ENCODE peak calls at places on chromosomes 3 and 15, in five cellular contexts. One of them, this sample, is unnamed.

GRCh38 chr15:32131803-32132202 is 101.5 kb downstream of the CHRNA7 start:
- DNase-seq in upper lobe of left lung: no peak
- DNase-seq in tibial artery: no peak
- DNase-seq in neural progenitor cell: no peak
- DNase-seq in heart left ventricle: no peak
- DNase-seq in this sample: no peak

GRCh38 chr15:58462547-58462946 is 30.8 kb downstream of the LIPC start:
- DNase-seq in tibial artery: no peak
- DNase-seq in heart left ventricle: no peak
- DNase-seq in upper lobe of left lung: no peak
- DNase-seq in neural progenitor cell: peak
- DNase-seq in this sample: no peak

GRCh38 chr3:112354642-112355333 is 21.8 kb downstream of the CD200 start:
- DNase-seq in neural progenitor cell: no peak
- DNase-seq in heart left ventricle: no peak
- DNase-seq in upper lobe of left lung: no peak
- DNase-seq in tibial artery: no peak
- DNase-seq in this sample: no peak

GRCh38 chr3:140384876-140385275 is 293.0 kb upstream of the TRIM42 start:
- DNase-seq in neural progenitor cell: no peak
- DNase-seq in upper lobe of left lung: no peak
- DNase-seq in tibial artery: no peak
- DNase-seq in heart left ventricle: no peak
- DNase-seq in this sample: no peak

GRCh38 chr3:150105886-150106612 is 135.4 kb upstream of the PFN2 start:
- DNase-seq in heart left ventricle: no peak
- DNase-seq in neural progenitor cell: no peak
- DNase-seq in upper lobe of left lung: no peak
- DNase-seq in tibial artery: no peak
- DNase-seq in this sample: no peak

GRCh38 chr3:4899654-4900236 is 79.5 kb upstream of the BHLHE40 start:
- DNase-seq in tibial artery: peak
- DNase-seq in upper lobe of left lung: no peak
- DNase-seq in neural progenitor cell: no peak
- DNase-seq in heart left ventricle: no peak
- DNase-seq in this sample: no peak

GRCh38 chr3:141385386-141386079 is 17.2 kb downstream of the ZBTB38 start:
- DNase-seq in tibial artery: no peak
- DNase-seq in upper lobe of left lung: no peak
- DNase-seq in neural progenitor cell: no peak
- DNase-seq in heart left ventricle: no peak
- DNase-seq in this sample: no peak

GRCh38 chr3:152317956-152318355 is 49.2 kb downstream of the MBNL1 start:
- DNase-seq in heart left ventricle: no peak
- DNase-seq in neural progenitor cell: no peak
- DNase-seq in tibial artery: no peak
- DNase-seq in upper lobe of left lung: no peak
- DNase-seq in this sample: no peak

GRCh38 chr3:172987268-172987667 is 153.8 kb downstream of the SPATA16 start:
- DNase-seq in heart left ventricle: no peak
- DNase-seq in neural progenitor cell: peak
- DNase-seq in upper lobe of left lung: no peak
- DNase-seq in tibial artery: no peak
- DNase-seq in this sample: no peak

GRCh38 chr15:39493393-39494067 is 87.3 kb upstream of the THBS1 start:
- DNase-seq in neural progenitor cell: no peak
- DNase-seq in tibial artery: no peak
- DNase-seq in heart left ventricle: no peak
- DNase-seq in upper lobe of left lung: no peak
- DNase-seq in this sample: no peak

GRCh38 chr3:29284578-29284977 is 3.7 kb downstream of the RBMS3 start:
- DNase-seq in neural progenitor cell: no peak
- DNase-seq in heart left ventricle: no peak
- DNase-seq in upper lobe of left lung: no peak
- DNase-seq in tibial artery: no peak
- DNase-seq in this sample: no peak

GRCh38 chr3:60269377-60269776 is 981.9 kb downstream of the FHIT start:
- DNase-seq in heart left ventricle: no peak
- DNase-seq in upper lobe of left lung: no peak
- DNase-seq in tibial artery: no peak
- DNase-seq in neural progenitor cell: no peak
- DNase-seq in this sample: no peak

GRCh38 chr3:79012530-79012913 is 755.3 kb downstream of the ROBO1 start:
- DNase-seq in upper lobe of left lung: no peak
- DNase-seq in neural progenitor cell: no peak
- DNase-seq in heart left ventricle: no peak
- DNase-seq in tibial artery: no peak
- DNase-seq in this sample: no peak

GRCh38 chr15:63818191-63818590 is 15.6 kb downstream of the HERC1 start:
- DNase-seq in neural progenitor cell: peak
- DNase-seq in upper lobe of left lung: no peak
- DNase-seq in heart left ventricle: no peak
- DNase-seq in tibial artery: no peak
- DNase-seq in this sample: no peak

GRCh38 chr3:190225186-190225692 is 97.0 kb downstream of the CLDN1 start:
- DNase-seq in heart left ventricle: no peak
- DNase-seq in neural progenitor cell: peak
- DNase-seq in upper lobe of left lung: no peak
- DNase-seq in tibial artery: no peak
- DNase-seq in this sample: peak

GRCh38 chr3:49017646-49017977 is 768 bp downstream of the DALRD3 start:
- DNase-seq in upper lobe of left lung: no peak
- DNase-seq in heart left ventricle: no peak
- DNase-seq in tibial artery: no peak
- DNase-seq in neural progenitor cell: no peak
- DNase-seq in this sample: no peak

GRCh38 chr3:149377408-149378111 is at the start of gene TM4SF1:
- DNase-seq in tibial artery: peak
- DNase-seq in heart left ventricle: peak
- DNase-seq in upper lobe of left lung: no peak
- DNase-seq in neural progenitor cell: no peak
- DNase-seq in this sample: no peak

GRCh38 chr15:29968099-29968892 is 114.5 kb upstream of the GOLGA8J start:
- DNase-seq in tibial artery: no peak
- DNase-seq in upper lobe of left lung: peak
- DNase-seq in heart left ventricle: no peak
- DNase-seq in neural progenitor cell: peak
- DNase-seq in this sample: peak

GRCh38 chr15:66744610-66745279 is 42.7 kb downstream of the SMAD6 start:
- DNase-seq in tibial artery: no peak
- DNase-seq in upper lobe of left lung: no peak
- DNase-seq in heart left ventricle: no peak
- DNase-seq in neural progenitor cell: no peak
- DNase-seq in this sample: no peak

GRCh38 chr15:73691398-73691797 is 7.2 kb downstream of the CD276 start:
- DNase-seq in upper lobe of left lung: no peak
- DNase-seq in heart left ventricle: peak
- DNase-seq in neural progenitor cell: peak
- DNase-seq in tibial artery: peak
- DNase-seq in this sample: no peak

GRCh38 chr3:147393261-147393964 is 12.9 kb downstream of the ZIC4 start:
- DNase-seq in upper lobe of left lung: peak
- DNase-seq in neural progenitor cell: peak
- DNase-seq in tibial artery: no peak
- DNase-seq in heart left ventricle: no peak
- DNase-seq in this sample: peak

GRCh38 chr15:35458176-35458856 is 87.6 kb downstream of the DPH6 start:
- DNase-seq in heart left ventricle: no peak
- DNase-seq in upper lobe of left lung: no peak
- DNase-seq in tibial artery: no peak
- DNase-seq in neural progenitor cell: no peak
- DNase-seq in this sample: no peak

GRCh38 chr3:115623414-115623868 is at the start of gene GAP43:
- DNase-seq in neural progenitor cell: peak
- DNase-seq in upper lobe of left lung: no peak
- DNase-seq in heart left ventricle: peak
- DNase-seq in tibial artery: peak
- DNase-seq in this sample: peak

GRCh38 chr15:100601158-100601557 is 826 bp downstream of the LINS1 start:
- DNase-seq in tibial artery: no peak
- DNase-seq in heart left ventricle: no peak
- DNase-seq in neural progenitor cell: peak
- DNase-seq in upper lobe of left lung: no peak
- DNase-seq in this sample: no peak

GRCh38 chr3:194876403-194877165 is 190.9 kb downstream of the FAM43A start:
- DNase-seq in neural progenitor cell: no peak
- DNase-seq in heart left ventricle: peak
- DNase-seq in tibial artery: no peak
- DNase-seq in upper lobe of left lung: peak
- DNase-seq in this sample: no peak

GRCh38 chr15:48566669-48567068 is 78.8 kb downstream of the FBN1 start:
- DNase-seq in heart left ventricle: no peak
- DNase-seq in tibial artery: no peak
- DNase-seq in neural progenitor cell: no peak
- DNase-seq in upper lobe of left lung: no peak
- DNase-seq in this sample: no peak

GRCh38 chr15:35092311-35092710 is 7.2 kb upstream of the NANOGP8 start:
- DNase-seq in neural progenitor cell: no peak
- DNase-seq in upper lobe of left lung: peak
- DNase-seq in tibial artery: no peak
- DNase-seq in heart left ventricle: no peak
- DNase-seq in this sample: no peak

GRCh38 chr3:96844204-96844514 is 29.8 kb downstream of the EPHA6 start:
- DNase-seq in heart left ventricle: no peak
- DNase-seq in neural progenitor cell: no peak
- DNase-seq in upper lobe of left lung: no peak
- DNase-seq in tibial artery: no peak
- DNase-seq in this sample: no peak

GRCh38 chr3:81216192-81216591 is 545.3 kb downstream of the GBE1 start:
- DNase-seq in tibial artery: no peak
- DNase-seq in neural progenitor cell: no peak
- DNase-seq in upper lobe of left lung: no peak
- DNase-seq in heart left ventricle: no peak
- DNase-seq in this sample: no peak

GRCh38 chr3:57992430-57993213 is 15.6 kb upstream of the FLNB start:
- DNase-seq in tibial artery: no peak
- DNase-seq in heart left ventricle: no peak
- DNase-seq in upper lobe of left lung: no peak
- DNase-seq in neural progenitor cell: no peak
- DNase-seq in this sample: no peak

GRCh38 chr3:36097180-36097579 is 283.1 kb upstream of the STAC start:
- DNase-seq in neural progenitor cell: no peak
- DNase-seq in heart left ventricle: no peak
- DNase-seq in upper lobe of left lung: no peak
- DNase-seq in tibial artery: no peak
- DNase-seq in this sample: peak

GRCh38 chr3:108488631-108489030 is 21.8 kb downstream of the MYH15 start:
- DNase-seq in tibial artery: no peak
- DNase-seq in neural progenitor cell: no peak
- DNase-seq in upper lobe of left lung: no peak
- DNase-seq in heart left ventricle: no peak
- DNase-seq in this sample: no peak

GRCh38 chr3:129599607-129600006 is 6.9 kb downstream of the PLXND1 start:
- DNase-seq in heart left ventricle: peak
- DNase-seq in upper lobe of left lung: peak
- DNase-seq in neural progenitor cell: peak
- DNase-seq in tibial artery: peak
- DNase-seq in this sample: no peak

GRCh38 chr3:36907911-36908646 is 36.8 kb downstream of the TRANK1 start:
- DNase-seq in heart left ventricle: peak
- DNase-seq in upper lobe of left lung: no peak
- DNase-seq in neural progenitor cell: no peak
- DNase-seq in tibial artery: peak
- DNase-seq in this sample: no peak

GRCh38 chr15:39131605-39132004 is 449.3 kb upstream of the THBS1 start:
- DNase-seq in heart left ventricle: no peak
- DNase-seq in neural progenitor cell: no peak
- DNase-seq in tibial artery: no peak
- DNase-seq in upper lobe of left lung: no peak
- DNase-seq in this sample: no peak

GRCh38 chr15:96416218-96416933 is 85.9 kb downstream of the NR2F2 start:
- DNase-seq in heart left ventricle: peak
- DNase-seq in tibial artery: no peak
- DNase-seq in upper lobe of left lung: peak
- DNase-seq in neural progenitor cell: peak
- DNase-seq in this sample: no peak
- H3K4me3 ChIP-seq in heart left ventricle: peak
- H3K4me3 ChIP-seq in tibial artery: peak
- H3K4me3 ChIP-seq in upper lobe of left lung: peak
- H3K4me3 ChIP-seq in neural progenitor cell: peak
- H3K4me3 ChIP-seq in this sample: no peak

GRCh38 chr3:45993421-45994027 is 2.1 kb downstream of the FYCO1 start:
- DNase-seq in tibial artery: no peak
- DNase-seq in heart left ventricle: no peak
- DNase-seq in neural progenitor cell: no peak
- DNase-seq in upper lobe of left lung: no peak
- DNase-seq in this sample: no peak
- H3K4me3 ChIP-seq in tibial artery: no peak
- H3K4me3 ChIP-seq in heart left ventricle: no peak
- H3K4me3 ChIP-seq in neural progenitor cell: no peak
- H3K4me3 ChIP-seq in upper lobe of left lung: no peak
- H3K4me3 ChIP-seq in this sample: no peak

DNA sequence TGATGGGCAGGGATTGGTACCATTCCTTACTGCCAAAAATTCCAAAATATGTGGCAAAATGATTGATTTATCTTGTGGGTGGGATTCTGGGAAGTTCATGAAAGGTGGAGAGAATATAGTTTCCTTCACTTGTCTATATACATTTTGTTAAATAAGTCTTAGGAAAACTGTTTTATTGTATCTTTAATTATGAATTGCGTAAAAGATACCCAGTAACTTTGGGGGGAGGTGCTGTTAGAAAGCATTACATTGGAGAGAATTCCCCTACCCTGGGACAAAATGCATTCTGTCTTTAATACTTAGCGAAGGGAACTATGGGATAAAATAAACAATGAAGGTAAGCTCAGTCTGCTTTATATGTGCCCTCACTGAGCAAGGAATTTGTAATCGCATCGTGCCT is 4.6 kb downstream of the SETD5 start:
- DNase-seq in neural progenitor cell: peak
- DNase-seq in heart left ventricle: no peak
- DNase-seq in upper lobe of left lung: no peak
- DNase-seq in tibial artery: no peak
- DNase-seq in this sample: no peak
- H3K4me3 ChIP-seq in neural progenitor cell: peak
- H3K4me3 ChIP-seq in heart left ventricle: no peak
- H3K4me3 ChIP-seq in upper lobe of left lung: no peak
- H3K4me3 ChIP-seq in tibial artery: no peak
- H3K4me3 ChIP-seq in this sample: peak

GRCh38 chr15:86590461-86590860 is 510.8 kb downstream of the AGBL1 start:
- DNase-seq in tibial artery: no peak
- DNase-seq in upper lobe of left lung: no peak
- DNase-seq in neural progenitor cell: no peak
- DNase-seq in heart left ventricle: no peak
- DNase-seq in this sample: no peak

GRCh38 chr15:86591158-86591557 is 511.5 kb downstream of the AGBL1 start:
- DNase-seq in neural progenitor cell: no peak
- DNase-seq in heart left ventricle: no peak
- DNase-seq in tibial artery: no peak
- DNase-seq in upper lobe of left lung: no peak
- DNase-seq in this sample: no peak

GRCh38 chr15:86595741-86596140 is 516.1 kb downstream of the AGBL1 start:
- DNase-seq in upper lobe of left lung: no peak
- DNase-seq in heart left ventricle: no peak
- DNase-seq in neural progenitor cell: no peak
- DNase-seq in tibial artery: no peak
- DNase-seq in this sample: no peak

GRCh38 chr15:86588413-86588812 is 508.7 kb downstream of the AGBL1 start:
- DNase-seq in heart left ventricle: no peak
- DNase-seq in upper lobe of left lung: no peak
- DNase-seq in tibial artery: no peak
- DNase-seq in neural progenitor cell: no peak
- DNase-seq in this sample: no peak

GRCh38 chr15:86591994-86592746 is 512.5 kb downstream of the AGBL1 start:
- DNase-seq in neural progenitor cell: no peak
- DNase-seq in tibial artery: peak
- DNase-seq in heart left ventricle: peak
- DNase-seq in upper lobe of left lung: peak
- DNase-seq in this sample: no peak
- H3K4me3 ChIP-seq in neural progenitor cell: no peak
- H3K4me3 ChIP-seq in tibial artery: no peak
- H3K4me3 ChIP-seq in heart left ventricle: no peak
- H3K4me3 ChIP-seq in upper lobe of left lung: no peak
- H3K4me3 ChIP-seq in this sample: no peak

This sample was measured in SK-N-SH.